ENCODE peak calls at places on chromosomes 6 and 20, in eight cellular contexts. K is A549, R is body of pancreas, E is uterus, T is tibial nerve, O is K562, J is HepG2, Q is breast epithelium. W is an unnamed sample.
A peak's percentile ranks its signal among the peaks of the same experiment; 100 is the strongest.

GRCh38 chr20:38418509-38419204 is 16.5 kb downstream of the SNHG17 start:
- DNase-seq in Q (no peak), O (peak; percentile 30), T (peak; percentile 23), E (peak; percentile 42), R (peak; percentile 24), J (no peak), K (no peak), W (no peak)

GRCh38 chr20:19785173-19785799 is 27.2 kb downstream of the RIN2 start:
- DNase-seq in O (no peak), E (no peak), T (no peak), Q (no peak), J (no peak), K (no peak), R (no peak), W (no peak)

GRCh38 chr6:32774428-32774827 is 11.1 kb upstream of the HLA-DQB2 start:
- DNase-seq in K (no peak), R (no peak), O (no peak), E (no peak), T (no peak), J (no peak), Q (no peak), W (no peak)

GRCh38 chr6:87431263-87431662 is 23.5 kb downstream of the CFAP206 start:
- DNase-seq in R (no peak), O (no peak), J (no peak), K (no peak), T (no peak), Q (no peak), E (no peak), W (no peak)

GRCh38 chr6:144144996-144145395 is 5.3 kb upstream of the STX11 start:
- DNase-seq in J (no peak), Q (no peak), E (no peak), K (no peak), T (no peak), R (no peak), O (no peak), W (no peak)

GRCh38 chr6:148890091-148890490 is 143.3 kb downstream of the UST start:
- DNase-seq in J (no peak), O (no peak), T (no peak), Q (no peak), E (no peak), R (no peak), K (no peak), W (no peak)

GRCh38 chr20:2602746-2603145 is 49.7 kb upstream of the NOP56 start:
- DNase-seq in T (no peak), J (no peak), R (no peak), E (no peak), O (no peak), K (no peak), Q (no peak), W (no peak)

GRCh38 chr6:43228951-43229802 is at the start of gene DNPH1:
- DNase-seq in Q (peak; percentile 75), J (peak; percentile 59), R (peak; percentile 80), K (peak; percentile 53), E (peak; percentile 83), O (peak; percentile 89), T (peak; percentile 67), W (peak; percentile 95)

GRCh38 chr6:100118301-100118700 is 124.3 kb upstream of the MCHR2 start:
- DNase-seq in O (no peak), J (no peak), E (no peak), Q (no peak), R (no peak), K (no peak), T (no peak), W (no peak)

GRCh38 chr6:100117680-100118079 is 123.7 kb upstream of the MCHR2 start:
- DNase-seq in K (no peak), E (no peak), J (no peak), Q (no peak), R (no peak), O (no peak), T (no peak), W (no peak)

GRCh38 chr6:100119261-100119660 is 125.2 kb upstream of the MCHR2 start:
- DNase-seq in R (no peak), T (no peak), Q (no peak), K (no peak), O (no peak), E (no peak), J (no peak), W (no peak)

GRCh38 chr6:100115702-100116101 is 121.7 kb upstream of the MCHR2 start:
- DNase-seq in Q (no peak), J (no peak), O (no peak), E (no peak), K (no peak), T (no peak), R (no peak), W (no peak)

DNA sequence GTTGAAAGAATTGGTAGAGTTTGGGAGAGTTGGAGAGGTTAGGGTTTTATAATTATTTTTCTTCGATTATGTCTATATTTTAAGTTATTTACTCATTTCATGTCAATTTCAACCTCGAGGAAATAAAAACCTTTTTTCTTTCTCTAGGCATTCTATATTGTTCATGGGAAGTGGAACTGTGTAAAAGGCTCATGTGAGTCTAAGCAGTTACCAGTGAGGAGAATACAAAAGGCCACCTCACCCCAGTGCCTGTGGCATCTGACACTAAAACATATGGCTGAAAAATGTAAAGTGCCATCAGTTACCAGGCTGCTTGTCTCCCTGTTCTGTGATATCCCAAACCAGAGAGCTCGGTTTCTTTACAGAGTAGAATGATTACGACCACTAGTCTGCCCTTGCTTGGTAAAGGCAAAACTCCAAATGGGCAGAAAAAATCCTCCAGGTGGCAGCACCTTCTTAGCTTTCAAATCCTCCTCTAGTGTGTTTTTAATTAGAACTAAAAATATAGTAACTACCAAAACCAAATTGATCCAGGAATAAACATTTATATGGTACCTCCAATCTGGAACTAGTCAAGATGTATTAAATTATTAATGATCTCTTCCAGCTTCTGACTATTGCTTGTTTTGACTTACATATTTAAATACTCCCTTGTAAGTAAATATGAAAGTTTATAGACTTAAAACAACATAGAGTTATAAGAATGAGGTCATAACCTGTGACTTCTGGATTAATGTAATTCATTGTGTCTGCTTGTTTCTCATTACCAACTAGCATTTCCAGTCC is 122.6 kb upstream of the MCHR2 start:
- DNase-seq in T (peak; percentile 61), R (peak; percentile 33), E (no peak), J (peak; percentile 43), Q (no peak), K (peak; percentile 23), O (peak; percentile 71), W (peak; percentile 36)
- TF ChIP-seq POLR2A in T (no peak), R (no peak), E (no peak), J (no peak), Q (no peak), K (no peak), O (no peak), W (no peak)

DNA sequence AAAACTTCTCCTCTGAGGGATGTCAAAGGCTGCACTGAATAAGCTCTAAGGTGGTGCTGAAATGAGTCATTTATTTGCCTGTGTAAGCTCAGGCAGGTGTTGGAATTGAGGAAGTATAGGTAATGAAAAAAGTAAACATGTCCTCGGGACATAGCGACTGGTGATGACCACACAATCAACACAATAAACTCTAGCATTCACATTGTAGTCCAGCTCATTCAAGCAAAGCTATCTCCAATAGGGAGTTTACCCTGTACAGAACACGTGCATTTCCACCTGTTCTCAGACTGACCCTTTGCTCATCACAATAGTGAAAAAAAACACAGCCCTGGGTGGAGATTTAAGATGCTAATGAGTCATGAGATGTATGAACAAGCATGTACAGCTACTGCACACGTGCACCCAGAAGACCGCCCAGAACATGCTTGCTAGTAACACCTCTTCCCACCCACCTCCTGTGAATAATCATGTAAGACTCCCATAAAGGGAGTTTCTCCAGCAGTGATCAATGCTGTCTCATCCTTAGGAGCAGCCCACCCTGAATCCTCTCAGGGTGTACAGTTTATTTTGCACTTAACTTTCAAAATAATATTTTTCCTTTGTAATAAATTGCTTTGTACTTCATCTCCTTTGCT is 33.0 kb upstream of the POU5F1 start:
- DNase-seq in E (no peak), T (no peak), J (peak; percentile 75), O (peak; percentile 54), K (peak; percentile 17), R (peak; percentile 53), Q (no peak), W (no peak)
- TF ChIP-seq POLR2A in E (no peak), T (no peak), J (no peak), O (peak; percentile 47), K (no peak), R (peak; percentile 22), Q (no peak), W (no peak)

DNA sequence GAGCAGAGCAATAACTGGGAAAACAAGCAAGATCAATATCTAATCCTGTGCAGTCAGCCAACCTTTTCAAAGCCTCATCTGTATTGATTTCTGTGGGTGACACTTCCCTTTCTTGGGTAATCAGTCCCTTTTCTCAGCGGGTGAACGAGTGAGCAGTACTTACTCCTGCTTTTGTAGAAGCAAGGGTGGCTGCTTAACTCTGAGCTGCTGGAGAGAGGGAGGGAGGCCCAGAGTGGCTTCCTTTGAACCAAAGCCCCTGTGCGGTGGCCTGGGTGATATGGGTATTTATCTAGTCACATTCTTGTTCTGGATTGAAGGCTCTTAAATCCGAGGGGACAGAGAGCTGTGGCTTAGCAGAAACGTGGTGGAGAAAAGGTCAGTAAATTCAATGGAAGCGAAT is 254.8 kb upstream of the CHD6 start:
- DNase-seq in R (no peak), J (no peak), E (no peak), T (no peak), O (no peak), K (no peak), Q (no peak), W (no peak)
- TF ChIP-seq POLR2A in R (no peak), J (no peak), E (no peak), T (no peak), O (no peak), K (no peak), Q (no peak), W (no peak)

GRCh38 chr6:156146891-156147290 is 630.3 kb upstream of the ARID1B start:
- DNase-seq in E (no peak), J (no peak), Q (no peak), R (no peak), K (no peak), T (no peak), O (no peak), W (no peak)
- TF ChIP-seq POLR2A in E (no peak), J (no peak), Q (no peak), R (no peak), K (no peak), T (no peak), O (no peak), W (no peak)

DNA sequence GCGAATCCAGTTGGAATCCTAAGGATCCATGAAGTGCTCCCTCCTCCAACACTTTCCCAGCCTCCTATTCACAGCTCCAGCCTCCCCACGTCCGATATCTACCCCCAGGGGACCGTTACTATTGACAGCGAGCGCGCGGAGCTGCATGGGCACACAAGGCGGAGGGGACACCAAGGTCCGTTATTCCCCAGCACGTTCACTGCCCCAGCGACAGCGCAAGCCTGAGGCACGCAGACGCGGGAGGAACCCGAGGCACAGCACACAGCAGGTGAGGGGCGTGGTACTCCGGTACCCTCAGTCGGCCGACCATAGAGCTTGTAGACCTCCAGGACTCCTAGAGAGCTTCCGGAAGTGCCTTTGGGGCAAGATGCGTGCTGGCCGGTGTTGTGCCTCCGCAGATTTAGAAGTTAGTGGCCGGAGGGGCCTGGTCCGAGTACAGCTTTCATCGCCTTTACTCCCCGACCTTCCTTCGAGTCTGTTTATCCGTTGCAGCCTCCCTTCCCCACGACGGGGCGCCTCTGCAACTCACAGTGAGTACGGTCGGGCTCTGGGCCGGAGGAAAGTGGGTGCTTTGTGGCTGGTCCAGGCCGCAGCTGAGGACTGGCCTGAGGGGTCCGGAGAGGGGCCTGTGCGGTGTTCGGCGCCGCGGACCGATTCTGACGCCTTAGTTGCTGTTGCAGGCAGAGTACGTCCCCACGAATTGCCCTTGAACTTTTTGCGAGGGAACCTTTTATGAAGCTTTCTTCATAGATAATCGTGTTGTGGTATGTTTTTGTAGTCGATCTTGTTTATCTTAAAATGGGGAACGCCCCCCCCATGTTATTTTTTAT is at the start of gene ZKSCAN8:
- DNase-seq in O (peak; percentile 98), Q (peak; percentile 62), J (peak; percentile 97), R (peak; percentile 84), K (peak; percentile 81), T (peak; percentile 62), E (peak; percentile 77), W (peak; percentile 93)
- TF ChIP-seq POLR2A in O (peak; percentile 97), Q (no peak), J (peak; percentile 92), R (peak; percentile 79), K (peak; percentile 54), T (no peak), E (no peak), W (no peak)